ENCODE peak calls at places on chromosomes 6 and 20, in ten cellular contexts. One of them, this sample, is unnamed.

GRCh38 chr6:116536216-116536621 is 9.3 kb downstream of the TRAPPC3L start:
- DNase-seq in right lobe of liver: no peak
- DNase-seq in heart left ventricle: no peak
- DNase-seq in IMR-90: peak; percentile 71
- DNase-seq in spleen: no peak
- DNase-seq in endothelial cell of umbilical vein: peak; percentile 71
- DNase-seq in tibial nerve: peak; percentile 68
- DNase-seq in suprapubic skin: no peak
- DNase-seq in uterus: no peak
- DNase-seq in A549: peak; percentile 11
- DNase-seq in this sample: no peak

GRCh38 chr6:44041461-44042260 is 85.6 kb downstream of the MRPL14 start:
- DNase-seq in spleen: peak; percentile 22
- DNase-seq in tibial nerve: no peak
- DNase-seq in right lobe of liver: no peak
- DNase-seq in heart left ventricle: no peak
- DNase-seq in uterus: peak; percentile 91
- DNase-seq in endothelial cell of umbilical vein: peak; percentile 82
- DNase-seq in suprapubic skin: peak; percentile 59
- DNase-seq in A549: peak; percentile 57
- DNase-seq in IMR-90: peak; percentile 99
- DNase-seq in this sample: peak; percentile 95

GRCh38 chr6:63795006-63795405 is 159.4 kb downstream of the PHF3 start:
- DNase-seq in endothelial cell of umbilical vein: no peak
- DNase-seq in right lobe of liver: no peak
- DNase-seq in heart left ventricle: no peak
- DNase-seq in spleen: no peak
- DNase-seq in tibial nerve: no peak
- DNase-seq in A549: no peak
- DNase-seq in suprapubic skin: no peak
- DNase-seq in uterus: no peak
- DNase-seq in IMR-90: no peak
- DNase-seq in this sample: no peak

GRCh38 chr6:52612336-52613096 is 35.7 kb upstream of the TRAM2 start:
- DNase-seq in tibial nerve: no peak
- DNase-seq in spleen: no peak
- DNase-seq in right lobe of liver: no peak
- DNase-seq in uterus: no peak
- DNase-seq in IMR-90: peak; percentile 50
- DNase-seq in endothelial cell of umbilical vein: peak; percentile 30
- DNase-seq in suprapubic skin: no peak
- DNase-seq in A549: no peak
- DNase-seq in heart left ventricle: no peak
- DNase-seq in this sample: no peak

GRCh38 chr6:16850332-16851022 is 89.2 kb upstream of the ATXN1 start:
- DNase-seq in endothelial cell of umbilical vein: no peak
- DNase-seq in A549: no peak
- DNase-seq in heart left ventricle: no peak
- DNase-seq in uterus: no peak
- DNase-seq in spleen: no peak
- DNase-seq in right lobe of liver: no peak
- DNase-seq in IMR-90: no peak
- DNase-seq in suprapubic skin: no peak
- DNase-seq in tibial nerve: no peak
- DNase-seq in this sample: no peak

GRCh38 chr6:40326689-40327404 is 260.3 kb downstream of the LRFN2 start:
- DNase-seq in suprapubic skin: no peak
- DNase-seq in heart left ventricle: no peak
- DNase-seq in tibial nerve: no peak
- DNase-seq in endothelial cell of umbilical vein: no peak
- DNase-seq in right lobe of liver: no peak
- DNase-seq in spleen: no peak
- DNase-seq in A549: no peak
- DNase-seq in IMR-90: no peak
- DNase-seq in uterus: no peak
- DNase-seq in this sample: no peak

GRCh38 chr6:127923135-127923534 is 22.3 kb upstream of the THEMIS start:
- DNase-seq in right lobe of liver: no peak
- DNase-seq in uterus: no peak
- DNase-seq in A549: no peak
- DNase-seq in heart left ventricle: no peak
- DNase-seq in IMR-90: no peak
- DNase-seq in endothelial cell of umbilical vein: no peak
- DNase-seq in suprapubic skin: no peak
- DNase-seq in spleen: no peak
- DNase-seq in tibial nerve: no peak
- DNase-seq in this sample: no peak

GRCh38 chr6:81933648-81934047 is 181.2 kb upstream of the TENT5A start:
- DNase-seq in A549: no peak
- DNase-seq in uterus: no peak
- DNase-seq in right lobe of liver: no peak
- DNase-seq in heart left ventricle: no peak
- DNase-seq in IMR-90: peak; percentile 58
- DNase-seq in suprapubic skin: no peak
- DNase-seq in spleen: no peak
- DNase-seq in tibial nerve: no peak
- DNase-seq in endothelial cell of umbilical vein: no peak
- DNase-seq in this sample: no peak

GRCh38 chr20:36086767-36087166 is 67.8 kb upstream of the EPB41L1 start:
- DNase-seq in spleen: no peak
- DNase-seq in suprapubic skin: no peak
- DNase-seq in IMR-90: no peak
- DNase-seq in tibial nerve: no peak
- DNase-seq in uterus: no peak
- DNase-seq in right lobe of liver: no peak
- DNase-seq in A549: peak; percentile 73
- DNase-seq in endothelial cell of umbilical vein: no peak
- DNase-seq in heart left ventricle: no peak
- DNase-seq in this sample: no peak
- TF ChIP-seq POLR2A in spleen: no peak
- TF ChIP-seq POLR2A in suprapubic skin: no peak
- TF ChIP-seq POLR2A in IMR-90: no peak
- TF ChIP-seq POLR2A in tibial nerve: no peak
- TF ChIP-seq POLR2A in uterus: no peak
- TF ChIP-seq POLR2A in right lobe of liver: no peak
- TF ChIP-seq POLR2A in A549: no peak
- TF ChIP-seq POLR2A in endothelial cell of umbilical vein: no peak
- TF ChIP-seq POLR2A in heart left ventricle: no peak
- TF ChIP-seq POLR2A in this sample: no peak

GRCh38 chr6:4649728-4650127 is 126.5 kb upstream of the CDYL start:
- DNase-seq in heart left ventricle: no peak
- DNase-seq in endothelial cell of umbilical vein: peak; percentile 74
- DNase-seq in IMR-90: peak; percentile 54
- DNase-seq in A549: no peak
- DNase-seq in spleen: no peak
- DNase-seq in suprapubic skin: no peak
- DNase-seq in tibial nerve: no peak
- DNase-seq in uterus: no peak
- DNase-seq in right lobe of liver: no peak
- DNase-seq in this sample: no peak

GRCh38 chr6:4644962-4645361 is 131.2 kb upstream of the CDYL start:
- DNase-seq in A549: no peak
- DNase-seq in spleen: no peak
- DNase-seq in tibial nerve: no peak
- DNase-seq in endothelial cell of umbilical vein: peak; percentile 46
- DNase-seq in suprapubic skin: no peak
- DNase-seq in right lobe of liver: no peak
- DNase-seq in heart left ventricle: no peak
- DNase-seq in IMR-90: peak; percentile 20
- DNase-seq in uterus: no peak
- DNase-seq in this sample: no peak

GRCh38 chr6:4645713-4646356 is 130.4 kb upstream of the CDYL start:
- DNase-seq in heart left ventricle: no peak
- DNase-seq in tibial nerve: no peak
- DNase-seq in spleen: no peak
- DNase-seq in suprapubic skin: no peak
- DNase-seq in right lobe of liver: no peak
- DNase-seq in endothelial cell of umbilical vein: no peak
- DNase-seq in uterus: no peak
- DNase-seq in IMR-90: no peak
- DNase-seq in A549: no peak
- DNase-seq in this sample: no peak

GRCh38 chr6:4651831-4652467 is 124.3 kb upstream of the CDYL start:
- DNase-seq in suprapubic skin: no peak
- DNase-seq in uterus: no peak
- DNase-seq in tibial nerve: no peak
- DNase-seq in right lobe of liver: no peak
- DNase-seq in spleen: no peak
- DNase-seq in A549: no peak
- DNase-seq in IMR-90: no peak
- DNase-seq in heart left ventricle: no peak
- DNase-seq in endothelial cell of umbilical vein: no peak
- DNase-seq in this sample: no peak

DNA sequence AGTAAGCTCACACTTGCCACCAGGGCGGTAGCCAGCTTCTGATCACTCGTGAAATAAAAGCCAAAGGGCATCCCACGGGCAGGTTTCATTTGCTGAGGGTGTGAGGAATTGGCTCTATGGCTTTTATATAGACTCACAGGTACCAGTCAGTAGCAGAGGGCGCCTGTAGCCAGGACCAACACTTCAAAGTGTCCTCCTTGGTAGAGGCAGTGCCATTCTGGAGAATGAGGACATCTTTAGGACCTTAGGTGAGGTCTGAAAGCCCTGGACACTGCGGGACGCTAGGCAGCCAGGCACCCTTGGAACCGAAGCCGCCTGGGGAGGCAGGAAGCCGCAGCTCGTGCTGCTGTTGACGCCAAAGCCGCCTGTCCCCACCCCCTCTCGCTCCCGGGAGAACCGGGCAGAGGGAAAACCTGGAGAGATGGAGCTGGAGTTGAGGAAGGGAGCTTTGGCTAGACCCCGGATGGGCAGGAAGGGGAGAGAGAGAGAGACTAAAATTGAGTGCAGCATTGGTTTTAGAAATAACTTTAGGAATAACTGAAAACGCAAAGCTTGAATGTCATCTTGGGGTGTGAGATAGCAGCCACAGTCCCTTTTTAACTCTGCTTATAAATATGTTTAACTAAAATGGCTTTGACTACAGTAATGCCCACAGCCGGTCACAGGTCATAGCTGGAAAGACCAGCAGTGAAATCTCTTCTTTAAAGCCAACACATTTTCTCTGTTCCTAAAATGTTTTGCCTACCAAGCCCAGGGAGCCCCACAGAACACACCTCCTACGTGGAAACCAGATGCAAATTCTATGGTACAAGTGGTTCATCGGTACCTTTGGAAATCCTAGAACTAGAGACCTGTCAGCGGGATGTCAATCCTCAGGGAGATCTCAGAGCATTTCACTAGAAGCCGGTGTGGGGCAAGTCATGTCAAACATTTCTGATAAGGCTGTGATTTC is 128.5 kb upstream of the CDYL start:
- DNase-seq in uterus: peak; percentile 81
- DNase-seq in tibial nerve: peak; percentile 59
- DNase-seq in suprapubic skin: peak; percentile 84
- DNase-seq in right lobe of liver: peak; percentile 75
- DNase-seq in spleen: peak; percentile 76
- DNase-seq in endothelial cell of umbilical vein: peak; percentile 77
- DNase-seq in A549: peak; percentile 70
- DNase-seq in heart left ventricle: peak; percentile 87
- DNase-seq in IMR-90: peak; percentile 84
- DNase-seq in this sample: peak; percentile 71
- TF ChIP-seq POLR2A in uterus: peak; percentile 23
- TF ChIP-seq POLR2A in tibial nerve: peak; percentile 10
- TF ChIP-seq POLR2A in suprapubic skin: no peak
- TF ChIP-seq POLR2A in right lobe of liver: no peak
- TF ChIP-seq POLR2A in spleen: no peak
- TF ChIP-seq POLR2A in endothelial cell of umbilical vein: no peak
- TF ChIP-seq POLR2A in A549: peak; percentile 31
- TF ChIP-seq POLR2A in heart left ventricle: no peak
- TF ChIP-seq POLR2A in IMR-90: peak; percentile 32
- TF ChIP-seq POLR2A in this sample: peak; percentile 41

GRCh38 chr6:3005077-3005476 is 5.4 kb downstream of the NQO2 start:
- DNase-seq in uterus: no peak
- DNase-seq in A549: no peak
- DNase-seq in tibial nerve: no peak
- DNase-seq in spleen: no peak
- DNase-seq in endothelial cell of umbilical vein: no peak
- DNase-seq in heart left ventricle: no peak
- DNase-seq in IMR-90: no peak
- DNase-seq in right lobe of liver: peak; percentile 20
- DNase-seq in suprapubic skin: peak; percentile 17
- DNase-seq in this sample: no peak

GRCh38 chr6:2999005-2999620 is 581 bp upstream of the NQO2 start:
- DNase-seq in right lobe of liver: peak; percentile 91
- DNase-seq in heart left ventricle: no peak
- DNase-seq in A549: no peak
- DNase-seq in uterus: no peak
- DNase-seq in endothelial cell of umbilical vein: no peak
- DNase-seq in suprapubic skin: peak; percentile 93
- DNase-seq in spleen: no peak
- DNase-seq in IMR-90: peak; percentile 78
- DNase-seq in tibial nerve: peak; percentile 80
- DNase-seq in this sample: peak; percentile 84

GRCh38 chr6:3001773-3002293 is 2.1 kb downstream of the NQO2 start:
- DNase-seq in right lobe of liver: peak; percentile 59
- DNase-seq in tibial nerve: peak; percentile 25
- DNase-seq in heart left ventricle: no peak
- DNase-seq in uterus: no peak
- DNase-seq in A549: peak; percentile 67
- DNase-seq in endothelial cell of umbilical vein: peak; percentile 74
- DNase-seq in spleen: no peak
- DNase-seq in IMR-90: peak; percentile 77
- DNase-seq in suprapubic skin: no peak
- DNase-seq in this sample: peak; percentile 72

GRCh38 chr6:2999621-3000455 is at the start of gene NQO2:
- DNase-seq in A549: peak; percentile 80
- DNase-seq in spleen: peak; percentile 98
- DNase-seq in right lobe of liver: peak; percentile 98
- DNase-seq in heart left ventricle: peak; percentile 96
- DNase-seq in IMR-90: peak; percentile 73
- DNase-seq in endothelial cell of umbilical vein: peak; percentile 86
- DNase-seq in suprapubic skin: peak; percentile 96
- DNase-seq in tibial nerve: peak; percentile 89
- DNase-seq in uterus: peak; percentile 93
- DNase-seq in this sample: peak; percentile 75

GRCh38 chr6:3001146-3001772 is 1.6 kb downstream of the NQO2 start:
- DNase-seq in spleen: no peak
- DNase-seq in tibial nerve: no peak
- DNase-seq in endothelial cell of umbilical vein: no peak
- DNase-seq in A549: no peak
- DNase-seq in IMR-90: no peak
- DNase-seq in right lobe of liver: peak; percentile 63
- DNase-seq in heart left ventricle: no peak
- DNase-seq in suprapubic skin: no peak
- DNase-seq in uterus: no peak
- DNase-seq in this sample: no peak
- TF ChIP-seq POLR2A in spleen: no peak
- TF ChIP-seq POLR2A in tibial nerve: no peak
- TF ChIP-seq POLR2A in endothelial cell of umbilical vein: no peak
- TF ChIP-seq POLR2A in A549: no peak
- TF ChIP-seq POLR2A in IMR-90: no peak
- TF ChIP-seq POLR2A in right lobe of liver: no peak
- TF ChIP-seq POLR2A in heart left ventricle: no peak
- TF ChIP-seq POLR2A in suprapubic skin: no peak
- TF ChIP-seq POLR2A in uterus: no peak
- TF ChIP-seq POLR2A in this sample: no peak

DNA sequence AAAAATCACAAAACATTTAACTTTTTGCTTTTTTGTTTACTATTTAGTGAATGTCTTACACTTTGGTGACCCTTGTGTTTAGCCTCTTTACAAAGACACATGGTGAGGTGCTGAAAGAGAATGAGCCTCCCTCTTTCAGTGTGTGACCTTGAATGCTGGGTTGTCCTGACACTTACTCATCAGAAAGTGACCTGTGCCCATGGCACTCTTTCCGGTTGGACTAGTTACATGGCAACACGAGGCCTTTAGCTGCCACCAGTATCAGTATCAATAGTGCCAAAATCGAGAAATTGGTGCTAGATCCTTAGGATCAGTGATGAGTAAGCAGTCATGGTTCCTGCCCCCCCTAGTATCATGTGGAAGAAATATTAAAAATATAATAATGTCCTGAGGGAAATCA is 1.7 kb upstream of the RPL7L1 start:
- DNase-seq in endothelial cell of umbilical vein: no peak
- DNase-seq in A549: no peak
- DNase-seq in uterus: no peak
- DNase-seq in IMR-90: no peak
- DNase-seq in suprapubic skin: no peak
- DNase-seq in right lobe of liver: no peak
- DNase-seq in spleen: no peak
- DNase-seq in heart left ventricle: no peak
- DNase-seq in tibial nerve: no peak
- DNase-seq in this sample: no peak
- TF ChIP-seq POLR2A in endothelial cell of umbilical vein: no peak
- TF ChIP-seq POLR2A in A549: no peak
- TF ChIP-seq POLR2A in uterus: no peak
- TF ChIP-seq POLR2A in IMR-90: no peak
- TF ChIP-seq POLR2A in suprapubic skin: no peak
- TF ChIP-seq POLR2A in right lobe of liver: no peak
- TF ChIP-seq POLR2A in spleen: no peak
- TF ChIP-seq POLR2A in heart left ventricle: no peak
- TF ChIP-seq POLR2A in tibial nerve: no peak
- TF ChIP-seq POLR2A in this sample: no peak